ENCODE peak calls at places on chromosomes 5 and 9, in five cellular contexts. L is astrocyte of the spinal cord, D is A673, B is mesendoderm, G is brain microvascular endothelial cell. V is an unnamed sample.

GRCh38 chr5:152124413-152125082 is 199.9 kb upstream of the GLRA1 start:
- DNase-seq in L (no peak), D (no peak), B (peak; percentile 70), G (no peak), V (no peak)

GRCh38 chr5:19739691-19740090 is 248.3 kb downstream of the CDH18 start:
- DNase-seq in L (peak; percentile 2), D (peak; percentile 34), B (no peak), G (no peak), V (no peak)

GRCh38 chr9:10251490-10251889 is 361.3 kb downstream of the PTPRD start:
- DNase-seq in L (peak; percentile 33), D (no peak), B (no peak), G (peak; percentile 71), V (no peak)

GRCh38 chr9:12775373-12775962 is 648 bp downstream of the LURAP1L start:
- DNase-seq in L (peak; percentile 20), D (peak; percentile 39), B (peak; percentile 8), G (peak; percentile 8), V (no peak)

GRCh38 chr5:8908055-8908683 is 637.7 kb downstream of the SEMA5A start:
- DNase-seq in L (peak; percentile 44), D (peak; percentile 17), B (peak; percentile 72), G (peak; percentile 64), V (peak; percentile 29)

GRCh38 chr9:34310205-34310604 is 18.9 kb downstream of the KIF24 start:
- DNase-seq in L (peak; percentile 8), D (no peak), B (no peak), G (no peak), V (no peak)

GRCh38 chr5:167229751-167230150 is 1061.7 kb upstream of the WWC1 start:
- DNase-seq in L (no peak), D (no peak), B (no peak), G (no peak), V (no peak)

GRCh38 chr9:89996717-89997116 is 391.9 kb downstream of the GADD45G start:
- DNase-seq in L (no peak), D (no peak), B (no peak), G (no peak), V (no peak)

GRCh38 chr9:133641861-133642595 is 5.9 kb downstream of the DBH start:
- DNase-seq in L (no peak), D (no peak), B (no peak), G (no peak), V (no peak)

GRCh38 chr5:160470437-160471341 is 49.0 kb downstream of the PTTG1 start:
- DNase-seq in L (peak; percentile 52), D (no peak), B (no peak), G (peak; percentile 59), V (no peak)

GRCh38 chr9:4852419-4852818 is 59.7 kb downstream of the RCL1 start:
- DNase-seq in L (no peak), D (no peak), B (no peak), G (no peak), V (no peak)

GRCh38 chr5:115033861-115034260 is 135.8 kb downstream of the TRIM36 start:
- DNase-seq in L (no peak), D (peak; percentile 4), B (peak; percentile 71), G (no peak), V (peak; percentile 30)

GRCh38 chr9:95120781-95121370 is 196.6 kb downstream of the FANCC start:
- DNase-seq in L (no peak), D (no peak), B (no peak), G (no peak), V (no peak)
- H3K4me3 ChIP-seq in L (no peak overlapping the region), D (no peak overlapping the region), B (no peak overlapping the region), G (no peak overlapping the region), V (no peak overlapping the region)

DNA sequence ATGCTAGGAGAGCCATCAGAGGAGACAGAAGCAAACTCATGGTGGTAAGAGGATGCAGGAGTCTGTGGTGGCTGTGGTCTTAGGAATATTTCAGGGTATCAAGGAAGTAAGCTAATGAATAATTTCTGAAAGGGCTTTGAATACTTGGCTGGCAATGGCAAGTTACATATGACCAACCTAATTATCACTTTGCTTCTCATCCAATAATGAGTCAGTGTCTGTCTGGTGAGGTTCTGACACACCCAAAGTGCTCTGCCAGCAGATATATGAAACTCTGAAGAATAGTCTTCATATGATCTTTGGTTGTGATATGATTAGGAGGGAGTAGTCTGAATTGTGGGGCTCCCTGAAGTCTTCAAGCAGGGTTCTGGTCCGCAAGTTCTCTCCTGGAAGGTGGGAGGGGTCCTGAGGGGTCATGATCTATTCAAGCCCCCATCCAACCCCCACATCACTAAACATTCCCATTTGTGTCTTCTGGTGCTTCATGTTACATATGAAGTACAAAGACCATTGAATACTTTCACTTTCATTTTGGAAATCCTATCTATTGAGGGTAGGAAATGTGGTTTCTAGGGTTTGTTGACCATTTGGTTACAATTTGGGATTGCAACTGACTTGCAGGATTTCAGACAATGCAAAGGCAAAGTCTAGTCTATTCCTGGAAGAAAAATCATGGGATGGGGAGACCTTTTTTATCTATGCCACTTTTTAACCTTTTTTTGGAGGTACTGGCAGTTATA is 199.9 kb upstream of the CDKN2B start:
- DNase-seq in L (peak; percentile 51), D (no peak), B (no peak), G (no peak), V (no peak)
- H3K4me3 ChIP-seq in L (no peak overlapping the region), D (no peak overlapping the region), B (no peak overlapping the region), G (no peak overlapping the region), V (no peak overlapping the region)

DNA sequence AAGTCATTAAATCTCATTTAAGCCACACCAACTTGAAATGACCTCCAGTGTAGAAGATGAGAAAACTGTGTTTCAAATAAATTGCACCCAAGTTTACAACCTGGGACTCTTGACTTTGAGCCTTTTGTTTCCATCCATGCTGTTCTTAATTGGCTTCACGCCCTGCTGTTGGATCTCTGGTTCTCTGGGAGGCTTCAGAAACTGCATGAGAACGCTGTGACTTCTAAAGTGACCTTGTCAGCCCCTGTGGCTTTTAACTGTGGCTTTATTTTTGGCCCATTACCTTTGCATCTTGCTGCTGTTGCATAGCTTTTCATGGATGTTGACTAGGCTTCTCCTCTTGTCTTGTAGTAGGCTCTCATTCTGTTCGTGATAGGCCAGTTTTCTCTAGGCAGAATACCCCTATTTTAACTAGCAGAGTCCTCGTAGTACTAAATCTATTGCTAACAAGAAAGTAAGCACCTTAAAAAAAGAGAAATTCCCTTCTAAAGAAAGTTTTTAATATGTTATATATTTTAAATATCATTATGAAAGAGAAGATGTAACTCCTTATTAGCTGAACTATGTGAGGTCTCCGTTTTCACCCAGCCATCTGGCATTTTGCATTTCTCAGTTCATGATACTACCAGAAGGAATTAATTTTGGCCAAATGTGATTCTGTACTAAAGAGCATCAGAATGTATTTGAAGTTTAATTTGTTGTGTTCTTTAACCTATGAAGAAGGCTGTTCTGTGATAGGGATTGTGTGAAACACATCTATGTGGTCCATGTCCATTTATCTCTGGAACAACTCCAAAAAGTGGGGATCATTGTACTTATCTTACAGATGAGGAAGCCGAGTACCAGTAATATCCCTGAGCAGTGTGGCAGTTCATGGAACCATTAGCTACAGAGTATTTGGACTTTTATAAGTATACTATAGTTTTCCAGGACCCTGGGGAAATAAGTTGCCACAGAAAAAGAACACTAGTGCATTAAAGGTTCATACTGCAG is 29.6 kb downstream of the TNFAIP8 start:
- DNase-seq in L (no peak), D (no peak), B (peak; percentile 23), G (no peak), V (no peak)
- H3K4me3 ChIP-seq in L (no peak overlapping the region), D (no peak overlapping the region), B (no peak overlapping the region), G (no peak overlapping the region), V (no peak overlapping the region)

DNA sequence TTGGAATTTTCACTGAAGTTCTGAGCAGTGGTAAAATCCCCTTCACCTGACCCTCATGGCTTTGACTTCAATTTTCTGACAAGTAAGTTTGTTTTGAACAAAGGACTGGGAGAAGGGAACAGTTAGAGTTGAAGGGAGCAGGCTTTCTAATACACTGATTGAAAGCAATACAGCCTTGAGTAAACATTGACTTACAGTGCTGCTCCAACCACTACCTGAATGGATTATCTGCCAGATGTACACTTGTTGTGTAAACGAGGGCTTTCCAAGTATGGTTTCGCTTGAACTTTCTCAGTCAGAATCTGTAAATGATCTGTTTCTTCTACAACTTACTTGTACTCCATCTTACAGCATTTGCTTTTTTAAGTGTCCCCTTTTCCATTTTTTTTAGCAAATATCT is 1414.9 kb upstream of the NUDT12 start:
- DNase-seq in L (no peak), D (no peak), B (no peak), G (no peak), V (no peak)
- H3K4me3 ChIP-seq in L (no peak overlapping the region), D (no peak overlapping the region), B (no peak overlapping the region), G (no peak overlapping the region), V (no peak overlapping the region)

GRCh38 chr5:135027699-135028615 is 6.1 kb downstream of the PITX1 start:
- DNase-seq in L (no peak), D (no peak), B (no peak), G (no peak), V (no peak)
- H3K4me3 ChIP-seq in L (no peak overlapping the region), D (no peak overlapping the region), B (no peak overlapping the region), G (no peak overlapping the region), V (no peak overlapping the region)

GRCh38 chr9:114612272-114612923 is 1.3 kb downstream of the TMEM268 start:
- DNase-seq in L (no peak), D (no peak), B (no peak), G (no peak), V (no peak)

GRCh38 chr9:114613919-114614318 is 2.8 kb downstream of the TMEM268 start:
- DNase-seq in L (no peak), D (no peak), B (no peak), G (no peak), V (no peak)

GRCh38 chr9:114614373-114614772 is 3.3 kb downstream of the TMEM268 start:
- DNase-seq in L (no peak), D (no peak), B (no peak), G (no peak), V (no peak)

GRCh38 chr9:114611516-114612271 is 603 bp downstream of the TMEM268 start:
- DNase-seq in L (peak; percentile 53), D (peak; percentile 60), B (peak; percentile 41), G (peak; percentile 37), V (no peak)

GRCh38 chr9:114613087-114613486 is 2.0 kb downstream of the TMEM268 start:
- DNase-seq in L (no peak), D (no peak), B (peak; percentile 9), G (no peak), V (no peak)
- H3K4me3 ChIP-seq in L (no peak overlapping the region), D (no peak overlapping the region), B (no peak overlapping the region), G (no peak overlapping the region), V (no peak overlapping the region)

GRCh38 chr5:125481506-125482455 is 735.3 kb upstream of the ZNF608 start:
- DNase-seq in L (no peak), D (peak; percentile 37), B (peak; percentile 47), G (no peak), V (no peak)

GRCh38 chr5:125485003-125485641 is 738.7 kb upstream of the ZNF608 start:
- DNase-seq in L (peak; percentile 99), D (peak; percentile 99), B (peak; percentile 54), G (peak; percentile 90), V (no peak)

GRCh38 chr5:125486634-125487033 is 740.2 kb upstream of the ZNF608 start:
- DNase-seq in L (peak; percentile 64), D (peak; percentile 29), B (no peak), G (peak; percentile 46), V (no peak)

GRCh38 chr5:125483609-125484008 is 737.2 kb upstream of the ZNF608 start:
- DNase-seq in L (no peak), D (no peak), B (no peak), G (no peak), V (no peak)

GRCh38 chr5:125484272-125485002 is 738.0 kb upstream of the ZNF608 start:
- DNase-seq in L (peak; percentile 99), D (peak; percentile 93), B (no peak), G (peak; percentile 69), V (no peak)
- H3K4me3 ChIP-seq in L (no peak overlapping the region), D (peak overlapping the region; percentile 13), B (no peak overlapping the region), G (peak overlapping the region; percentile 9), V (no peak overlapping the region)